ENCODE peak calls at places on chromosomes 6 and 20, in six cellular contexts. E is RCC 7860, F is AG04450, J is fibroblast of the aortic adventitia, M is amygdala, H is activated T-cell treated with anti-CD3 and anti-CD28 coated beads for 24 hours. N is an unnamed sample.

GRCh38 chr6:80608881-80609280 is 502.4 kb downstream of the BCKDHB start:
- DNase-seq in H (no peak), F (no peak), J (peak), M (no peak), E (no peak), N (no peak)

GRCh38 chr6:56849876-56850275 is 105.0 kb upstream of the BEND6 start:
- DNase-seq in J (peak), F (no peak), M (peak), E (peak), H (no peak), N (no peak)

GRCh38 chr20:13991311-13991710 is 897 bp upstream of the SEL1L2 start:
- DNase-seq in F (no peak), E (no peak), H (no peak), J (no peak), M (no peak), N (no peak)

GRCh38 chr6:71199796-71200195 is 88.8 kb upstream of the OGFRL1 start:
- DNase-seq in E (no peak), H (no peak), F (no peak), J (no peak), M (no peak), N (no peak)

GRCh38 chr20:23043376-23043775 is 6.1 kb downstream of the THBD start:
- DNase-seq in M (no peak), F (no peak), E (no peak), J (no peak), H (no peak), N (no peak)

GRCh38 chr6:41092421-41093140 is 19.8 kb downstream of the NFYA start:
- DNase-seq in M (no peak), H (no peak), F (no peak), J (peak), E (no peak), N (no peak)

GRCh38 chr6:158707826-158708225 is 58.0 kb downstream of the SYTL3 start:
- DNase-seq in E (no peak), H (no peak), F (no peak), M (no peak), J (no peak), N (no peak)

GRCh38 chr6:33962186-33962585 is 158.4 kb upstream of the MLN start:
- DNase-seq in F (no peak), M (no peak), H (no peak), E (no peak), J (peak), N (no peak)

GRCh38 chr20:23205656-23206055 is 119.5 kb upstream of the CD93 start:
- DNase-seq in E (peak), J (peak), M (peak), H (no peak), F (no peak), N (no peak)

N was measured in retinal pigment epithelial cell.